ENCODE peak calls at places on chromosomes 12 and 14, in four cellular contexts. V, J, M and L are unnamed samples.
A peak's percentile ranks its signal among the peaks of the same experiment; 100 is the strongest.

GRCh38 chr12:46265102-46265501 is 3.7 kb downstream of the SLC38A1 start:
- DNase-seq in V (no peak), J (no peak), M (no peak), L (no peak)

GRCh38 chr12:120534703-120535655 is 823 bp downstream of the RNF10 start:
- DNase-seq in V (no peak), J (peak; percentile 82), M (peak; percentile 75), L (peak; percentile 88)

GRCh38 chr12:108346022-108346633 is 7.0 kb upstream of the CMKLR1 start:
- DNase-seq in V (no peak), J (no peak), M (no peak), L (no peak)

GRCh38 chr14:63891148-63891964 is 38.6 kb downstream of the SYNE2 start:
- DNase-seq in V (no peak), J (no peak), M (no peak), L (no peak)

GRCh38 chr12:120381752-120382419 is 12.9 kb upstream of the MSI1 start:
- DNase-seq in V (no peak), J (no peak), M (no peak), L (peak; percentile 59)

GRCh38 chr12:4736048-4736447 is 15.8 kb downstream of the GALNT8 start:
- DNase-seq in V (no peak), J (no peak), M (no peak), L (no peak)

GRCh38 chr12:116233669-116234068 is 43.8 kb downstream of the MED13L start:
- DNase-seq in V (no peak), J (no peak), M (no peak), L (peak; percentile 46)

GRCh38 chr14:90301580-90302181 is 30.1 kb downstream of the NRDE2 start:
- DNase-seq in V (peak; percentile 59), J (no peak), M (peak; percentile 45), L (peak; percentile 39)

GRCh38 chr12:102965281-102966155 is 8.0 kb downstream of the ASCL1 start:
- DNase-seq in V (peak; percentile 28), J (no peak), M (peak; percentile 55), L (no peak)

GRCh38 chr14:92609955-92610354 is 96.4 kb downstream of the RIN3 start:
- DNase-seq in V (no peak), J (no peak), M (no peak), L (no peak)

GRCh38 chr14:51697848-51698247 is 46.1 kb downstream of the FRMD6 start:
- DNase-seq in V (no peak), J (no peak), M (no peak), L (no peak)

GRCh38 chr12:47422656-47423055 is 283.2 kb downstream of the RPAP3 start:
- DNase-seq in V (no peak), J (no peak), M (no peak), L (peak; percentile 44)

GRCh38 chr14:24312736-24313507 is 1.6 kb downstream of the LTB4R start:
- DNase-seq in V (no peak), J (no peak), M (no peak), L (no peak)

GRCh38 chr14:104656014-104656714 is 33.3 kb upstream of the INF2 start:
- DNase-seq in V (no peak), J (no peak), M (no peak), L (no peak)